ENCODE peak calls at places on chromosome 1, in six cellular contexts. Y, L, S, B, P and F are unnamed samples.

GRCh38 chr1:218529691-218530310 is 184.7 kb downstream of the TGFB2 start:
- DNase-seq in Y (no peak), L (no peak), S (no peak), B (no peak), P (no peak), F (no peak)

GRCh38 chr1:236016782-236017400 is 48.0 kb downstream of the NID1 start:
- DNase-seq in Y (no peak), L (no peak), S (no peak), B (no peak), P (no peak), F (no peak)

GRCh38 chr1:202084791-202085681 is 37.7 kb upstream of the GPR37L1 start:
- DNase-seq in Y (no peak), L (no peak), S (no peak), B (peak; percentile 83), P (no peak), F (no peak)

GRCh38 chr1:35717911-35718476 is 690 bp downstream of the C1orf216 start:
- DNase-seq in Y (no peak), L (no peak), S (peak; percentile 61), B (peak; percentile 20), P (no peak), F (no peak)

GRCh38 chr1:195495720-195496635 is 1112.3 kb downstream of the KCNT2 start:
- DNase-seq in Y (no peak), L (no peak), S (no peak), B (no peak), P (no peak), F (no peak)

GRCh38 chr1:19665456-19666138 is 922 bp downstream of the HTR6 start:
- DNase-seq in Y (no peak), L (no peak), S (no peak), B (no peak), P (no peak), F (no peak)

GRCh38 chr1:31915438-31915837 is 22.7 kb downstream of the PTP4A2 start:
- DNase-seq in Y (no peak), L (no peak), S (no peak), B (no peak), P (no peak), F (no peak)

GRCh38 chr1:98914547-98914946 is 90.1 kb downstream of the PLPPR5 start:
- DNase-seq in Y (no peak), L (no peak), S (no peak), B (no peak), P (no peak), F (no peak)

GRCh38 chr1:3462356-3463012 is 8.0 kb downstream of the ARHGEF16 start:
- DNase-seq in Y (no peak), L (no peak), S (peak; percentile 13), B (no peak), P (no peak), F (no peak)

GRCh38 chr1:198335663-198336062 is 178.9 kb downstream of the NEK7 start:
- DNase-seq in Y (no peak), L (no peak), S (no peak), B (no peak), P (no peak), F (no peak)

GRCh38 chr1:78168306-78168705 is 122.5 kb downstream of the GIPC2 start:
- DNase-seq in Y (no peak), L (no peak), S (no peak), B (no peak), P (no peak), F (no peak)

GRCh38 chr1:236021424-236022135 is 43.3 kb downstream of the NID1 start:
- DNase-seq in Y (no peak), L (peak; percentile 62), S (no peak), B (no peak), P (no peak), F (no peak)

GRCh38 chr1:201456499-201457309 is 12.3 kb downstream of the PHLDA3 start:
- DNase-seq in Y (no peak), L (peak; percentile 93), S (peak; percentile 63), B (no peak), P (no peak), F (no peak)

GRCh38 chr1:163472267-163472666 is 150.5 kb downstream of the NUF2 start:
- DNase-seq in Y (no peak), L (no peak), S (no peak), B (no peak), P (no peak), F (no peak)

GRCh38 chr1:178528219-178528962 is 15.5 kb downstream of the TEX35 start:
- DNase-seq in Y (no peak), L (no peak), S (no peak), B (no peak), P (no peak), F (no peak)

GRCh38 chr1:966135-966602 is at the start of gene PLEKHN1:
- DNase-seq in Y (no peak), L (no peak), S (no peak), B (no peak), P (peak; percentile 32), F (no peak)

GRCh38 chr1:1250828-1251284 is 4.3 kb upstream of the C1QTNF12 start:
- DNase-seq in Y (peak; percentile 48), L (no peak), S (no peak), B (no peak), P (peak; percentile 76), F (no peak)

GRCh38 chr1:188359315-188359714 is 1530.6 kb downstream of the PLA2G4A start:
- DNase-seq in Y (no peak), L (no peak), S (no peak), B (no peak), P (no peak), F (no peak)